ENCODE peak calls at places on chromosomes 7 and 10, in six cellular contexts. V is bronchial epithelial cell, K is ascending aorta, C is cardiac fibroblast, A is HL-60, Z is heart right ventricle. S is an unnamed sample.

GRCh38 chr10:93992400-93993030 is 1.2 kb upstream of the PLCE1 start:
- DNase-seq in A (no peak), C (peak; percentile 40), K (no peak), Z (no peak), V (no peak), S (no peak)

GRCh38 chr10:74640134-74640533 is 186.3 kb upstream of the KAT6B start:
- DNase-seq in C (no peak), V (no peak), K (no peak), Z (no peak), A (no peak), S (no peak)

GRCh38 chr10:132788831-132789219 is 2.9 kb upstream of the NKX6-2 start:
- DNase-seq in Z (no peak), V (no peak), K (no peak), C (no peak), A (no peak), S (no peak)

GRCh38 chr7:127973797-127974196 is 57.4 kb downstream of the LRRC4 start:
- DNase-seq in V (no peak), C (no peak), A (no peak), Z (no peak), K (no peak), S (no peak)

GRCh38 chr10:61271127-61271780 is 181.9 kb downstream of the TMEM26 start:
- DNase-seq in V (peak; percentile 89), C (peak; percentile 63), A (no peak), Z (no peak), K (no peak), S (no peak)

GRCh38 chr10:17199351-17199804 is 2.1 kb downstream of the TRDMT1 start:
- DNase-seq in A (no peak), K (no peak), Z (no peak), V (no peak), C (peak; percentile 74), S (no peak)

GRCh38 chr7:44972562-44972961 is 6.3 kb downstream of the MYO1G start:
- DNase-seq in C (no peak), V (no peak), Z (no peak), K (no peak), A (no peak), S (no peak)

GRCh38 chr7:54331311-54331710 is 210.9 kb upstream of the VSTM2A start:
- DNase-seq in A (no peak), C (no peak), V (no peak), K (no peak), Z (no peak), S (no peak)

GRCh38 chr7:130853503-130854279 is 119.7 kb upstream of the KLF14 start:
- DNase-seq in C (no peak), K (no peak), Z (no peak), V (peak; percentile 95), A (no peak), S (no peak)

GRCh38 chr10:29948971-29949370 is 110.4 kb downstream of the JCAD start:
- DNase-seq in K (no peak), A (no peak), C (no peak), Z (no peak), V (peak; percentile 87), S (peak; percentile 42)

GRCh38 chr10:10826125-10826524 is 191.5 kb upstream of the CELF2 start:
- DNase-seq in K (no peak), V (peak; percentile 87), Z (no peak), C (peak; percentile 59), A (no peak), S (no peak)

GRCh38 chr10:70866424-70866823 is 21.9 kb downstream of the PCBD1 start:
- DNase-seq in C (peak; percentile 26), A (peak; percentile 13), K (peak; percentile 23), Z (no peak), V (peak; percentile 12), S (no peak)

GRCh38 chr7:6227294-6227846 is 45.1 kb downstream of the CYTH3 start:
- DNase-seq in A (no peak), C (peak; percentile 92), Z (peak; percentile 75), V (no peak), K (no peak), S (no peak)

GRCh38 chr10:124671486-124672075 is 72.6 kb downstream of the FAM53B start:
- DNase-seq in V (peak; percentile 70), A (peak; percentile 74), C (peak; percentile 50), Z (peak; percentile 67), K (no peak), S (peak; percentile 74)

GRCh38 chr10:69802424-69803161 is 887 bp downstream of the COL13A1 start:
- DNase-seq in Z (peak; percentile 55), V (peak; percentile 4), K (no peak), C (peak; percentile 58), A (no peak), S (no peak)
- TF ChIP-seq CTCF in Z (no peak), V (no peak), K (peak; percentile 38), C (peak; percentile 20), A (no peak), S (no peak)

DNA sequence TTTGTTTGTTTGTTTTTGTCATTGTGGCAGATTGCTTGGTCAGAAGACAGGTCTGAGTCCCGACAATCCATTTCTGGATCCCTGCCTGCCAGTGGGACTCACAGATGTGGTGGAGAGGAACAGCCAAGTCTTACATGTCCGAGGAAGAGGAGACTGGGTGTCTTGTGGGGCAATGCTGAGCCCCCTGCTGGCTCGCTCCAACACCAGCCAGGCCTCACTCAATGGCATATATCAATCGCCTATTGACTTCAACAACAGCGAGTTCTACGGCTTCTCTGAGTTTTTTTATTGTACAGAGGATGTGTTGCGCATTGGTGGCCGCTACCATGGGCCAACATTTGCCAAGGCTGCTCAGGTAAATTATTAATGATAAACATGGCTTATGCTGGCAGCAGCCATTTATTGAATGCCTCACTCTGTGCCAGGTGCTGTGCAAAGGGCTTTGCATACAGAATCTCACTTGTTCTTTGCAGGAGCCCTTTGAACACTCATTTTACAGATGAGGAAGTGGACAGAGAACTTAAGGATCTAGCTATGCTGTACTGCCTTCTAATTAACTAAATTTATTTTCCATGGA is 33.3 kb downstream of the COX15 start:
- DNase-seq in C (peak; percentile 8), A (no peak), K (no peak), Z (no peak), V (no peak), S (no peak)
- TF ChIP-seq CTCF in C (no peak), A (no peak), K (no peak), Z (no peak), V (peak; percentile 13), S (no peak)

GRCh38 chr10:6487919-6488318 is 92.2 kb downstream of the PRKCQ start:
- DNase-seq in C (no peak), V (no peak), A (no peak), K (no peak), Z (no peak), S (no peak)

GRCh38 chr10:6482737-6483362 is 97.2 kb downstream of the PRKCQ start:
- DNase-seq in Z (no peak), A (no peak), K (no peak), V (no peak), C (no peak), S (no peak)

GRCh38 chr10:6490594-6490993 is 89.5 kb downstream of the PRKCQ start:
- DNase-seq in A (no peak), K (no peak), Z (no peak), V (no peak), C (no peak), S (no peak)

GRCh38 chr10:6491841-6492609 is 88.1 kb downstream of the PRKCQ start:
- DNase-seq in C (no peak), V (peak; percentile 95), Z (no peak), K (no peak), A (no peak), S (no peak)

DNA sequence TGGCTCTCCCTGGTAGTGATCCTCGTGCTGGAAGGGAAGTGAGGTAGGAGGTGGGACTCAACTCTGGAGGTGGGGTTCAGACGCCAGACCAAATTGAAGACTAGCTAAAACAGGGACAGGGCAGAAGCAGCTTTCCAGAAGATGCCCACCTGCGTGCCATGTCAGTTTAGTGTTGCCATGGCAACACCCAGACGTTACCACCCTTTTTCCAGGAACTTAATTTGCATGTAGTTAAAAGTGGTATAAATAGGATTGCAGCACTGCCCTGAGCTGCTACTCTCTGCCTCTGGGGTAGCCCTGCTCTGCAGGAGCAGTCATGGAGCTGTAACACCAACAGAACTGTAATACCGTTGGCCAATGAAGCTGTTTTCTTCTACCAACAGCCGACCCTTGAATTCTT is 93.8 kb downstream of the PRKCQ start:
- DNase-seq in Z (no peak), K (no peak), A (no peak), V (no peak), C (no peak), S (no peak)
- TF ChIP-seq CTCF in Z (no peak), K (no peak), A (no peak), V (no peak), C (no peak), S (no peak)

DNA sequence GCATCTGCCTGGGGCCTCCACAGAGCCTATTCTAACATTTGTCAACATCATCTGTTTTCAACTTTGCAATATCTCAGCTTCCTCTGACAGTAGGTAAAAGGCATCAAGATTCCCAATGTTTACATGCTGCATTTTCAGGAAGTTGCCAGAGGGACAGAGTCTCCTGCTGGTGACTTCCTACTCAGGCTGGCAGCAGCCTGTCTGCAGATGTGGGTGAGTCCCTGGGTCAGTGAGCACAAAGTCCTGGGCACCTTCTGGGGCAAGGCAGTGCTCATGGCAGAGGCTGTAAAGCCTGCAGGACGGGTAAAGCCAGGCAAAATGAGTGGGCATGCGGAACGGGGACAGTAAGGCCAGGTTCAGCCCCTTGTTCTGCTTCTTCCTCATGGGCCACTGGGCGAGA is 69.4 kb downstream of the EBF3 start:
- DNase-seq in K (no peak), V (no peak), A (no peak), Z (no peak), C (no peak), S (no peak)
- TF ChIP-seq CTCF in K (no peak), V (no peak), A (no peak), Z (no peak), C (no peak), S (no peak)

DNA sequence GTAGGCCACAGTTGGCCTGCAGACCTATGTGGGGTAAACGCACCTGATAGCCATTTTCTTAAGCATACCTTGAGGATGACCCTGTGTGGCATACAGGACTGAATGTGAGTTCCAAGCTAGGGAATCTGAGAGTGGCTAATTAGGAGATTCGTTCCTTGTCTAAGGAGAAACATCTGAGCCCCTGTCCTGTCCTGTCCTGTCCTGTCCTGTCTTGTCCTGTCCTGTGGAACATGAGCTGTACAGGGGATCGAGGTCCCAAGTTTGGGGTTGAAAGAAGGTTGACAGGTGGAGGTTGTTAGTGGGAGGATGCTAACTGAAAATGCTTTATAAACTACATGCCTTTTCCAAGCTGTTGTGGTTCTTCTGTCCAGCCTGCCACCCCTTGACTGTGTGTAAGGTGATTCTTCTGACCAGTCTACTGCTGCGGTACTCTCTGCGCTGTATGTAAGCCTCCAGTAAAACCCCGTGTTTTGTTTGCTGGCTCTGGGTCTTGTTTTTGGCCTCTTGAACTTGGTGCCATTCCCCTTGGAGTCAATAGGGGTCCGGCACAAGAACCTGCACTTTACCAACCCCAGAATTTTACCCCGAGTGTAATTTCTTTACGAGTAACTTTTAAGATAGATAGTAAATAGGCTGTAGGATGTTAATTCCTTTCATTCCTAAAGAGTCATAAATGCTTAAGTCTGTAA is 26.4 kb downstream of the ZNRF2 start:
- DNase-seq in C (no peak), A (no peak), Z (no peak), K (no peak), V (peak; percentile 58), S (no peak)
- TF ChIP-seq CTCF in C (no peak), A (no peak), Z (no peak), K (no peak), V (no peak), S (no peak)

S was measured in lower leg skin.